ENCODE peak calls at places on chromosomes 4 and X, in five cellular contexts. Z is H7, F is dorsolateral prefrontal cortex, P is NCI-H460, E is progenitor cell of endocrine pancreas. U is an unnamed sample.
A peak's percentile ranks its signal among the peaks of the same experiment; 100 is the strongest.

GRCh38 chrX:105645667-105646354 is 176.5 kb upstream of the NRK start:
- DNase-seq in Z (no peak), F (no peak), P (no peak), E (no peak), U (no peak)

GRCh38 chr4:157075811-157076577 is at the start of gene GLRB:
- DNase-seq in Z (peak; percentile 71), F (peak; percentile 42), P (peak; percentile 21), E (peak; percentile 27), U (no peak)

GRCh38 chrX:51955200-51955599 is 61.8 kb downstream of the MAGED1 start:
- DNase-seq in Z (no peak), F (no peak), P (no peak), E (no peak), U (no peak)

GRCh38 chrX:71158603-71159002 is 14.0 kb downstream of the NLGN3 start:
- DNase-seq in Z (no peak), F (no peak), P (no peak), E (no peak), U (no peak)

GRCh38 chr4:158056689-158057245 is 116.1 kb downstream of the GASK1B start:
- DNase-seq in Z (no peak), F (no peak), P (no peak), E (no peak), U (no peak)

GRCh38 chrX:37995428-37995827 is 10.9 kb upstream of the SYTL5 start:
- DNase-seq in Z (no peak), F (no peak), P (no peak), E (no peak), U (no peak)

GRCh38 chr4:17068396-17068795 is 170.0 kb upstream of the LDB2 start:
- DNase-seq in Z (no peak), F (no peak), P (no peak), E (no peak), U (no peak)

GRCh38 chr4:170990989-170991589 is 822.1 kb upstream of the GALNTL6 start:
- DNase-seq in Z (peak; percentile 18), F (no peak), P (peak; percentile 37), E (peak; percentile 20), U (peak; percentile 6)

GRCh38 chr4:113052379-113052951 is 3.0 kb downstream of the ANK2 start:
- DNase-seq in Z (no peak), F (peak; percentile 37), P (no peak), E (no peak), U (no peak)

GRCh38 chr4:48578132-48578964 is 88.3 kb downstream of the ZAR1 start:
- DNase-seq in Z (peak; percentile 43), F (peak; percentile 56), P (peak; percentile 48), E (peak; percentile 37), U (peak; percentile 63)

GRCh38 chrX:15744181-15744867 is 6.3 kb downstream of the CA5B start:
- DNase-seq in Z (no peak), F (no peak), P (no peak), E (no peak), U (no peak)

U was measured in LoVo.